ENCODE peak calls at places on chromosomes 6 and 20, in seven cellular contexts. One of them, this sample, is unnamed.

GRCh38 chr6:142692942-142693341 is 252.0 kb downstream of the HIVEP2 start:
- DNase-seq in neuronal stem cell: peak; percentile 72
- DNase-seq in iPS DF 6.9: peak; percentile 57
- DNase-seq in K562: peak; percentile 69
- DNase-seq in small intestine: peak; percentile 55
- DNase-seq in naive thymus-derived CD4-positive, alpha-beta T cell: peak; percentile 61
- DNase-seq in astrocyte: peak; percentile 89
- DNase-seq in this sample: peak; percentile 62

GRCh38 chr6:146289816-146290588 is 253.6 kb upstream of the RAB32 start:
- DNase-seq in neuronal stem cell: no peak
- DNase-seq in iPS DF 6.9: no peak
- DNase-seq in K562: no peak
- DNase-seq in small intestine: no peak
- DNase-seq in naive thymus-derived CD4-positive, alpha-beta T cell: no peak
- DNase-seq in astrocyte: peak; percentile 73
- DNase-seq in this sample: no peak

GRCh38 chr6:128520436-128521301 is at the start of gene PTPRK:
- DNase-seq in neuronal stem cell: peak; percentile 90
- DNase-seq in iPS DF 6.9: peak; percentile 82
- DNase-seq in K562: peak; percentile 28
- DNase-seq in small intestine: peak; percentile 91
- DNase-seq in naive thymus-derived CD4-positive, alpha-beta T cell: peak; percentile 88
- DNase-seq in astrocyte: peak; percentile 84
- DNase-seq in this sample: peak; percentile 77

GRCh38 chr6:453152-453551 is 61.6 kb downstream of the IRF4 start:
- DNase-seq in neuronal stem cell: no peak
- DNase-seq in iPS DF 6.9: no peak
- DNase-seq in K562: no peak
- DNase-seq in small intestine: no peak
- DNase-seq in naive thymus-derived CD4-positive, alpha-beta T cell: peak; percentile 15
- DNase-seq in astrocyte: no peak
- DNase-seq in this sample: no peak

GRCh38 chr20:24503352-24503931 is 34.0 kb downstream of the SYNDIG1 start:
- DNase-seq in neuronal stem cell: no peak
- DNase-seq in iPS DF 6.9: no peak
- DNase-seq in K562: no peak
- DNase-seq in small intestine: no peak
- DNase-seq in naive thymus-derived CD4-positive, alpha-beta T cell: no peak
- DNase-seq in astrocyte: peak; percentile 50
- DNase-seq in this sample: no peak

GRCh38 chr20:61874421-61875068 is 191.1 kb downstream of the TAF4 start:
- DNase-seq in neuronal stem cell: peak; percentile 30
- DNase-seq in iPS DF 6.9: no peak
- DNase-seq in K562: peak; percentile 23
- DNase-seq in small intestine: peak; percentile 33
- DNase-seq in naive thymus-derived CD4-positive, alpha-beta T cell: no peak
- DNase-seq in astrocyte: peak; percentile 12
- DNase-seq in this sample: no peak

GRCh38 chr6:100269189-100269588 is 195.5 kb downstream of the SIM1 start:
- DNase-seq in neuronal stem cell: no peak
- DNase-seq in iPS DF 6.9: no peak
- DNase-seq in K562: no peak
- DNase-seq in small intestine: no peak
- DNase-seq in naive thymus-derived CD4-positive, alpha-beta T cell: no peak
- DNase-seq in astrocyte: peak; percentile 90
- DNase-seq in this sample: no peak

GRCh38 chr20:36881888-36882287 is 6.0 kb downstream of the TLDC2 start:
- DNase-seq in neuronal stem cell: no peak
- DNase-seq in iPS DF 6.9: no peak
- DNase-seq in K562: no peak
- DNase-seq in small intestine: peak; percentile 84
- DNase-seq in naive thymus-derived CD4-positive, alpha-beta T cell: no peak
- DNase-seq in astrocyte: no peak
- DNase-seq in this sample: no peak

GRCh38 chr20:60490184-60490583 is 532.0 kb downstream of the CDH26 start:
- DNase-seq in neuronal stem cell: no peak
- DNase-seq in iPS DF 6.9: no peak
- DNase-seq in K562: no peak
- DNase-seq in small intestine: no peak
- DNase-seq in naive thymus-derived CD4-positive, alpha-beta T cell: no peak
- DNase-seq in astrocyte: no peak
- DNase-seq in this sample: no peak

GRCh38 chr6:411402-412145 is 20.0 kb downstream of the IRF4 start:
- DNase-seq in neuronal stem cell: no peak
- DNase-seq in iPS DF 6.9: no peak
- DNase-seq in K562: no peak
- DNase-seq in small intestine: no peak
- DNase-seq in naive thymus-derived CD4-positive, alpha-beta T cell: no peak
- DNase-seq in astrocyte: no peak
- DNase-seq in this sample: no peak

GRCh38 chr20:58140787-58141396 is 87.6 kb downstream of the ANKRD60 start:
- DNase-seq in neuronal stem cell: no peak
- DNase-seq in iPS DF 6.9: no peak
- DNase-seq in K562: no peak
- DNase-seq in small intestine: no peak
- DNase-seq in naive thymus-derived CD4-positive, alpha-beta T cell: no peak
- DNase-seq in astrocyte: no peak
- DNase-seq in this sample: no peak

GRCh38 chr20:58008413-58008812 is 220.0 kb downstream of the ANKRD60 start:
- DNase-seq in neuronal stem cell: no peak
- DNase-seq in iPS DF 6.9: no peak
- DNase-seq in K562: no peak
- DNase-seq in small intestine: no peak
- DNase-seq in naive thymus-derived CD4-positive, alpha-beta T cell: no peak
- DNase-seq in astrocyte: no peak
- DNase-seq in this sample: no peak

GRCh38 chr6:119627908-119628669 is 278.5 kb upstream of the MAN1A1 start:
- DNase-seq in neuronal stem cell: no peak
- DNase-seq in iPS DF 6.9: no peak
- DNase-seq in K562: peak; percentile 66
- DNase-seq in small intestine: peak; percentile 35
- DNase-seq in naive thymus-derived CD4-positive, alpha-beta T cell: no peak
- DNase-seq in astrocyte: peak; percentile 70
- DNase-seq in this sample: no peak

GRCh38 chr6:72348926-72349325 is 272.9 kb upstream of the KCNQ5 start:
- DNase-seq in neuronal stem cell: no peak
- DNase-seq in iPS DF 6.9: no peak
- DNase-seq in K562: no peak
- DNase-seq in small intestine: no peak
- DNase-seq in naive thymus-derived CD4-positive, alpha-beta T cell: no peak
- DNase-seq in astrocyte: peak; percentile 79
- DNase-seq in this sample: no peak

GRCh38 chr6:37309692-37310091 is 44.1 kb upstream of the RNF8 start:
- DNase-seq in neuronal stem cell: no peak
- DNase-seq in iPS DF 6.9: no peak
- DNase-seq in K562: no peak
- DNase-seq in small intestine: no peak
- DNase-seq in naive thymus-derived CD4-positive, alpha-beta T cell: no peak
- DNase-seq in astrocyte: no peak
- DNase-seq in this sample: no peak

GRCh38 chr6:33727932-33728331 is 16.4 kb upstream of the UQCC2 start:
- DNase-seq in neuronal stem cell: no peak
- DNase-seq in iPS DF 6.9: no peak
- DNase-seq in K562: no peak
- DNase-seq in small intestine: no peak
- DNase-seq in naive thymus-derived CD4-positive, alpha-beta T cell: no peak
- DNase-seq in astrocyte: no peak
- DNase-seq in this sample: no peak

GRCh38 chr6:37059344-37060194 is 54.1 kb downstream of the FGD2 start:
- DNase-seq in neuronal stem cell: peak; percentile 70
- DNase-seq in iPS DF 6.9: peak; percentile 73
- DNase-seq in K562: peak; percentile 93
- DNase-seq in small intestine: peak; percentile 95
- DNase-seq in naive thymus-derived CD4-positive, alpha-beta T cell: no peak
- DNase-seq in astrocyte: peak; percentile 95
- DNase-seq in this sample: no peak

GRCh38 chr6:169092375-169092774 is 161.3 kb downstream of the THBS2 start:
- DNase-seq in neuronal stem cell: no peak
- DNase-seq in iPS DF 6.9: no peak
- DNase-seq in K562: no peak
- DNase-seq in small intestine: no peak
- DNase-seq in naive thymus-derived CD4-positive, alpha-beta T cell: no peak
- DNase-seq in astrocyte: no peak
- DNase-seq in this sample: no peak
- H3K4me3 ChIP-seq in neuronal stem cell: no peak overlapping the region
- H3K4me3 ChIP-seq in iPS DF 6.9: no peak overlapping the region
- H3K4me3 ChIP-seq in K562: no peak overlapping the region
- H3K4me3 ChIP-seq in small intestine: no peak overlapping the region
- H3K4me3 ChIP-seq in naive thymus-derived CD4-positive, alpha-beta T cell: no peak overlapping the region
- H3K4me3 ChIP-seq in astrocyte: no peak overlapping the region
- H3K4me3 ChIP-seq in this sample: no peak overlapping the region

DNA sequence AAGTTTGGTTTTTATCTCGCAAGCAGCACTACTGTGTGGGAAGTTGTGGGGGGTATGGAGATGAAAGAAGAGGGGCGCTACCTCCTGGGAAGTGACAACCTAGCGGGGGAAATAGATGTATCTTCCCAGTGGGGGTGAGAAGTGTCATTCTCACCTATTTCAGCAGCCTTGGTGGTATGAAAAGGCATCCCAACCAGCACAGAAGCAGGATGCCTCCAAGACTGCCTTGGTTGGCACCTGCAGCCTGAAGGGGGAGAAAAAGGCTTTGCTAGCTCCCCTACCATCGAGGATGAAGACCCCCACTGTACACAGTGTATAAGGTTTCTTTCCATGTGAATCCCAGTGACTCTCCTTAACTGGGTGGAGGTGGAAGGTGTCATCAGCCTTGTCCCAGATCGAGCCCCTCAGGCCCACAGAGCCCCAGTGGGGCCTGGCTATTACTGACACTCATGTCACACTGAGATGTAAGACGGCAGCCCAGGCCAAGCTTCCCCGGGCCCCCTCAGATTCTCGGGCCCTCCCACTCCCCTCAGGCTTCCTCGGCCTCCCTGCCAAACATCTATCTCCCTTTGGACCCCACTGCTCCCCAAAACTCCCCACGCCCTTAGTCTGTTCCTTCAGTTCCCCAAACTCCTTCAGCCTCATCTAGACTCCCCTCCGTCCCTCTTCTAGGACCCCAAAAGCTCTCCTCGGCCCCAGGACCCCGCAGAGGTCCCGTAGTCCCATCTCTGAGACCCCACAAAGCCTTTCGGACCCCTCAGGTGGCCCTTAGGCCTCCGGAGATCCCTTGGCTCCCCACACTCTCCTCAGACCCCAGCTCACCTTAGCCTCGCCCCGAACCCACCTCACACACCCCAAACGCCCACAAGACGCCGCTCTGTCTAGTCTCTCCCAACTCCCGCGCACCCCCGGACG is 688 bp downstream of the COMMD7 start:
- DNase-seq in neuronal stem cell: no peak
- DNase-seq in iPS DF 6.9: no peak
- DNase-seq in K562: no peak
- DNase-seq in small intestine: no peak
- DNase-seq in naive thymus-derived CD4-positive, alpha-beta T cell: peak; percentile 40
- DNase-seq in astrocyte: no peak
- DNase-seq in this sample: no peak
- H3K4me3 ChIP-seq in neuronal stem cell: peak overlapping the region; percentile 84
- H3K4me3 ChIP-seq in iPS DF 6.9: peak overlapping the region; percentile 82
- H3K4me3 ChIP-seq in K562: peak overlapping the region; percentile 64
- H3K4me3 ChIP-seq in small intestine: peak overlapping the region; percentile 85
- H3K4me3 ChIP-seq in naive thymus-derived CD4-positive, alpha-beta T cell: peak overlapping the region; percentile 96
- H3K4me3 ChIP-seq in astrocyte: peak overlapping the region; percentile 83
- H3K4me3 ChIP-seq in this sample: peak overlapping the region; percentile 69

GRCh38 chr6:106761160-106761559 is 131.8 kb downstream of the QRSL1 start:
- DNase-seq in neuronal stem cell: no peak
- DNase-seq in iPS DF 6.9: no peak
- DNase-seq in K562: no peak
- DNase-seq in small intestine: no peak
- DNase-seq in naive thymus-derived CD4-positive, alpha-beta T cell: no peak
- DNase-seq in astrocyte: no peak
- DNase-seq in this sample: no peak
- H3K4me3 ChIP-seq in neuronal stem cell: no peak overlapping the region
- H3K4me3 ChIP-seq in iPS DF 6.9: no peak overlapping the region
- H3K4me3 ChIP-seq in K562: no peak overlapping the region
- H3K4me3 ChIP-seq in small intestine: no peak overlapping the region
- H3K4me3 ChIP-seq in naive thymus-derived CD4-positive, alpha-beta T cell: no peak overlapping the region
- H3K4me3 ChIP-seq in astrocyte: no peak overlapping the region
- H3K4me3 ChIP-seq in this sample: no peak overlapping the region

GRCh38 chr6:141321486-141322347 is 811.0 kb upstream of the GJE1 start:
- DNase-seq in neuronal stem cell: no peak
- DNase-seq in iPS DF 6.9: no peak
- DNase-seq in K562: no peak
- DNase-seq in small intestine: no peak
- DNase-seq in naive thymus-derived CD4-positive, alpha-beta T cell: no peak
- DNase-seq in astrocyte: peak; percentile 47
- DNase-seq in this sample: no peak

GRCh38 chr6:141326426-141326825 is 806.3 kb upstream of the GJE1 start:
- DNase-seq in neuronal stem cell: no peak
- DNase-seq in iPS DF 6.9: no peak
- DNase-seq in K562: no peak
- DNase-seq in small intestine: peak; percentile 23
- DNase-seq in naive thymus-derived CD4-positive, alpha-beta T cell: peak; percentile 35
- DNase-seq in astrocyte: peak; percentile 100
- DNase-seq in this sample: peak; percentile 23

DNA sequence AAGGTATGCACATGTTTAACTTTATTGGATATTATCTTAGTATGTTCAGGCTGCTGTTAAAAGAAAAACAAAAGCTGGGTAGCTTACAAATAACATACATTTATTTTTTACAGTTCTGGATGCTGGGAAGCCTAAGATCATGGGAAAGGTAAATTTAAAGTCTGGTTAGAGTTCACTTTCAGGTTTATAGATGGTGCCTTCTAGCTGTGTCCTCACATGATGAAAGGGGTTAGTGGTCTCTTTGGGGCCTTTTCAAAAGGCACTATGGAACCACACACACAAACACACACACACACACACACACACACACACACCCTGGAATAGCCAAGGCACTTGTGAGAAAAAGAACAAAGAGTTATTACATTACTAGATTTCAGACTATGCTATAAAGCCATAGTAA is 805.8 kb upstream of the GJE1 start:
- DNase-seq in neuronal stem cell: no peak
- DNase-seq in iPS DF 6.9: no peak
- DNase-seq in K562: no peak
- DNase-seq in small intestine: no peak
- DNase-seq in naive thymus-derived CD4-positive, alpha-beta T cell: no peak
- DNase-seq in astrocyte: no peak
- DNase-seq in this sample: no peak
- H3K4me3 ChIP-seq in neuronal stem cell: no peak overlapping the region
- H3K4me3 ChIP-seq in iPS DF 6.9: no peak overlapping the region
- H3K4me3 ChIP-seq in K562: no peak overlapping the region
- H3K4me3 ChIP-seq in small intestine: no peak overlapping the region
- H3K4me3 ChIP-seq in naive thymus-derived CD4-positive, alpha-beta T cell: no peak overlapping the region
- H3K4me3 ChIP-seq in astrocyte: peak overlapping the region; percentile 27
- H3K4me3 ChIP-seq in this sample: no peak overlapping the region